ENCODE peak calls at places on chromosomes 7 and 10, in six cellular contexts. One of them, this sample, is unnamed.
A peak's percentile ranks its signal among the peaks of the same experiment; 100 is the strongest.

GRCh38 chr7:43211276-43211675 is 98.8 kb downstream of the HECW1 start:
- DNase-seq in keratinocyte: no peak
- DNase-seq in A549: peak; percentile 33
- DNase-seq in endothelial cell of umbilical vein: no peak
- DNase-seq in colonic mucosa: no peak
- DNase-seq in tibial artery: no peak
- DNase-seq in this sample: no peak

GRCh38 chr10:971150-971542 is 17.1 kb upstream of the GTPBP4 start:
- DNase-seq in A549: no peak
- DNase-seq in endothelial cell of umbilical vein: no peak
- DNase-seq in colonic mucosa: no peak
- DNase-seq in tibial artery: peak; percentile 55
- DNase-seq in keratinocyte: no peak
- DNase-seq in this sample: no peak

GRCh38 chr7:80054356-80054755 is 80.3 kb upstream of the GNAI1 start:
- DNase-seq in keratinocyte: no peak
- DNase-seq in tibial artery: no peak
- DNase-seq in endothelial cell of umbilical vein: no peak
- DNase-seq in colonic mucosa: no peak
- DNase-seq in A549: no peak
- DNase-seq in this sample: no peak

GRCh38 chr10:110992011-110992800 is 72.8 kb downstream of the SHOC2 start:
- DNase-seq in endothelial cell of umbilical vein: no peak
- DNase-seq in colonic mucosa: no peak
- DNase-seq in keratinocyte: no peak
- DNase-seq in tibial artery: no peak
- DNase-seq in A549: no peak
- DNase-seq in this sample: no peak

GRCh38 chr7:106501605-106502580 is 159.1 kb downstream of the CCDC71L start:
- DNase-seq in colonic mucosa: no peak
- DNase-seq in endothelial cell of umbilical vein: no peak
- DNase-seq in tibial artery: no peak
- DNase-seq in keratinocyte: no peak
- DNase-seq in A549: no peak
- DNase-seq in this sample: no peak

GRCh38 chr7:69942557-69942956 is 344.3 kb downstream of the AUTS2 start:
- DNase-seq in A549: no peak
- DNase-seq in colonic mucosa: no peak
- DNase-seq in endothelial cell of umbilical vein: no peak
- DNase-seq in tibial artery: no peak
- DNase-seq in keratinocyte: no peak
- DNase-seq in this sample: no peak

GRCh38 chr7:7971308-7972040 is 2.9 kb downstream of the GLCCI1 start:
- DNase-seq in endothelial cell of umbilical vein: no peak
- DNase-seq in A549: no peak
- DNase-seq in colonic mucosa: no peak
- DNase-seq in tibial artery: no peak
- DNase-seq in keratinocyte: no peak
- DNase-seq in this sample: no peak

GRCh38 chr7:47485640-47486435 is 96.1 kb downstream of the TNS3 start:
- DNase-seq in keratinocyte: no peak
- DNase-seq in tibial artery: no peak
- DNase-seq in endothelial cell of umbilical vein: no peak
- DNase-seq in A549: peak; percentile 42
- DNase-seq in colonic mucosa: peak; percentile 59
- DNase-seq in this sample: no peak

GRCh38 chr10:30353851-30354250 is 4.8 kb upstream of the MTPAP start:
- DNase-seq in colonic mucosa: no peak
- DNase-seq in endothelial cell of umbilical vein: no peak
- DNase-seq in keratinocyte: no peak
- DNase-seq in tibial artery: no peak
- DNase-seq in A549: no peak
- DNase-seq in this sample: no peak

GRCh38 chr10:111297351-111297848 is 220.6 kb downstream of the ADRA2A start:
- DNase-seq in colonic mucosa: no peak
- DNase-seq in endothelial cell of umbilical vein: no peak
- DNase-seq in A549: no peak
- DNase-seq in keratinocyte: no peak
- DNase-seq in tibial artery: no peak
- DNase-seq in this sample: no peak

GRCh38 chr7:43902542-43903054 is 3.8 kb downstream of the URGCP start:
- DNase-seq in A549: no peak
- DNase-seq in keratinocyte: no peak
- DNase-seq in colonic mucosa: no peak
- DNase-seq in endothelial cell of umbilical vein: no peak
- DNase-seq in tibial artery: no peak
- DNase-seq in this sample: no peak

GRCh38 chr10:64396105-64396504 is 874.9 kb downstream of the REEP3 start:
- DNase-seq in A549: no peak
- DNase-seq in tibial artery: no peak
- DNase-seq in keratinocyte: no peak
- DNase-seq in endothelial cell of umbilical vein: no peak
- DNase-seq in colonic mucosa: no peak
- DNase-seq in this sample: no peak

GRCh38 chr10:124008187-124008970 is 85.0 kb downstream of the CHST15 start:
- DNase-seq in keratinocyte: no peak
- DNase-seq in colonic mucosa: no peak
- DNase-seq in endothelial cell of umbilical vein: no peak
- DNase-seq in A549: no peak
- DNase-seq in tibial artery: peak; percentile 17
- DNase-seq in this sample: peak; percentile 15

GRCh38 chr7:1567082-1567771 is 2.6 kb downstream of the PSMG3 start:
- DNase-seq in colonic mucosa: peak; percentile 78
- DNase-seq in tibial artery: no peak
- DNase-seq in endothelial cell of umbilical vein: no peak
- DNase-seq in A549: peak; percentile 66
- DNase-seq in keratinocyte: peak; percentile 62
- DNase-seq in this sample: no peak

GRCh38 chr7:73999664-74000420 is 28.1 kb upstream of the ELN start:
- DNase-seq in endothelial cell of umbilical vein: peak; percentile 82
- DNase-seq in keratinocyte: no peak
- DNase-seq in A549: no peak
- DNase-seq in tibial artery: peak; percentile 93
- DNase-seq in colonic mucosa: no peak
- DNase-seq in this sample: no peak

GRCh38 chr7:150340024-150340749 is 1.2 kb downstream of the RARRES2 start:
- DNase-seq in A549: no peak
- DNase-seq in colonic mucosa: peak; percentile 63
- DNase-seq in tibial artery: no peak
- DNase-seq in keratinocyte: no peak
- DNase-seq in endothelial cell of umbilical vein: no peak
- DNase-seq in this sample: no peak

GRCh38 chr7:51187941-51188340 is 128.7 kb downstream of the COBL start:
- DNase-seq in A549: peak; percentile 36
- DNase-seq in colonic mucosa: no peak
- DNase-seq in keratinocyte: no peak
- DNase-seq in tibial artery: no peak
- DNase-seq in endothelial cell of umbilical vein: no peak
- DNase-seq in this sample: no peak

GRCh38 chr10:14508725-14509124 is 178.0 kb upstream of the FRMD4A start:
- DNase-seq in endothelial cell of umbilical vein: peak; percentile 63
- DNase-seq in keratinocyte: no peak
- DNase-seq in colonic mucosa: no peak
- DNase-seq in tibial artery: peak; percentile 63
- DNase-seq in A549: no peak
- DNase-seq in this sample: no peak

GRCh38 chr10:33010132-33011037 is 52.4 kb upstream of the ITGB1 start:
- DNase-seq in A549: peak; percentile 98
- DNase-seq in tibial artery: no peak
- DNase-seq in endothelial cell of umbilical vein: peak; percentile 37
- DNase-seq in keratinocyte: peak; percentile 65
- DNase-seq in colonic mucosa: no peak
- DNase-seq in this sample: no peak

GRCh38 chr7:2495402-2496309 is 19.5 kb upstream of the GRIFIN start:
- DNase-seq in keratinocyte: no peak
- DNase-seq in endothelial cell of umbilical vein: no peak
- DNase-seq in tibial artery: no peak
- DNase-seq in A549: no peak
- DNase-seq in colonic mucosa: no peak
- DNase-seq in this sample: no peak

GRCh38 chr10:43235070-43235900 is 31.6 kb downstream of the RASGEF1A start:
- DNase-seq in endothelial cell of umbilical vein: no peak
- DNase-seq in colonic mucosa: no peak
- DNase-seq in keratinocyte: no peak
- DNase-seq in A549: no peak
- DNase-seq in tibial artery: peak; percentile 15
- DNase-seq in this sample: no peak

GRCh38 chr10:48692748-48693147 is 8.1 kb downstream of the WDFY4 start:
- DNase-seq in A549: no peak
- DNase-seq in colonic mucosa: no peak
- DNase-seq in tibial artery: no peak
- DNase-seq in endothelial cell of umbilical vein: no peak
- DNase-seq in keratinocyte: no peak
- DNase-seq in this sample: no peak

GRCh38 chr10:57169597-57169996 is 808.5 kb upstream of the ZWINT start:
- DNase-seq in endothelial cell of umbilical vein: no peak
- DNase-seq in keratinocyte: no peak
- DNase-seq in colonic mucosa: no peak
- DNase-seq in tibial artery: no peak
- DNase-seq in A549: no peak
- DNase-seq in this sample: no peak

GRCh38 chr10:118734477-118734876 is 20.3 kb downstream of the CACUL1 start:
- DNase-seq in tibial artery: no peak
- DNase-seq in endothelial cell of umbilical vein: no peak
- DNase-seq in keratinocyte: no peak
- DNase-seq in colonic mucosa: no peak
- DNase-seq in A549: no peak
- DNase-seq in this sample: no peak
- TF ChIP-seq CTCF in tibial artery: no peak
- TF ChIP-seq CTCF in endothelial cell of umbilical vein: no peak
- TF ChIP-seq CTCF in keratinocyte: no peak
- TF ChIP-seq CTCF in colonic mucosa: no peak
- TF ChIP-seq CTCF in A549: peak; percentile 47
- TF ChIP-seq CTCF in this sample: peak; percentile 29

GRCh38 chr10:131816941-131817700 is 83.7 kb upstream of the PPP2R2D start:
- DNase-seq in A549: no peak
- DNase-seq in colonic mucosa: peak; percentile 6
- DNase-seq in endothelial cell of umbilical vein: no peak
- DNase-seq in tibial artery: no peak
- DNase-seq in keratinocyte: no peak
- DNase-seq in this sample: no peak

GRCh38 chr10:131820626-131821025 is 80.2 kb upstream of the PPP2R2D start:
- DNase-seq in keratinocyte: no peak
- DNase-seq in endothelial cell of umbilical vein: no peak
- DNase-seq in A549: no peak
- DNase-seq in tibial artery: no peak
- DNase-seq in colonic mucosa: peak; percentile 7
- DNase-seq in this sample: no peak

GRCh38 chr10:131819241-131820072 is 81.4 kb upstream of the PPP2R2D start:
- DNase-seq in keratinocyte: no peak
- DNase-seq in A549: no peak
- DNase-seq in colonic mucosa: peak; percentile 6
- DNase-seq in tibial artery: no peak
- DNase-seq in endothelial cell of umbilical vein: no peak
- DNase-seq in this sample: no peak

GRCh38 chr10:131817866-131818509 is 82.8 kb upstream of the PPP2R2D start:
- DNase-seq in A549: no peak
- DNase-seq in colonic mucosa: peak; percentile 6
- DNase-seq in tibial artery: no peak
- DNase-seq in keratinocyte: no peak
- DNase-seq in endothelial cell of umbilical vein: no peak
- DNase-seq in this sample: no peak

DNA sequence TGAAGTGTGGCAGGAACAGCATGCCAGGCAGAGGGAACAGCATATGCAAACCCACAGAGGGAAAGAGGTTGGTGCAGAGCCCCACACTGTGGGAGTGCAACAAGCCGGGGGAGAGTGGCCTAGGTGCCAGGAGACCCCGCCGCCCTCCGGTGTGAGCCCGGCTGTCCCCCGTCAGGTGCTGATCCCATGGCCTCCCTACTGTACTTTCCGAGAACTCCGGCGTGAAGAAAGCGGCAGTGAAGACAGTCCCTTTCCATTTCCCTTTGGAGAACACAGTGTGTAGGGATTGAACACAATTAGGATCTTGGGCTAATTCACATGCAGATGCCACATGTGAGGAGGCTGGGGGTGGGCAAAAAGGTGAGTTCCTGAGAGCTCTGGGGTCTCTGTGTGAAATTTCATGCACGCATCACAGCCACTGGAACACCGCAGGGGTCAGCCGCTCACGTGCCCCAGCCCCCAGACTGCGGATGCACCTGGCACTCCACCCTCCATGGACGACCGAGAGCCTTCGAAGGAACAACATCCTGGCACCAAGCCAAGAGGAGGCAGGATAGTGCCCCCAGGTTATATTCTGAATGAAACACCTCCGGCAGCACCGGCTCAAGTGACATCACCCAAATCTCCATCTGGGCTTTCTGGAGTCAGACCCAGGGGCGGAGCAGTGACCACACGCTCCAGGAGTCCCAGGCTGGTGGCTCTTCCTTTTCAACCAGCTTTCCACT is 82.1 kb upstream of the PPP2R2D start:
- DNase-seq in keratinocyte: no peak
- DNase-seq in endothelial cell of umbilical vein: no peak
- DNase-seq in colonic mucosa: peak; percentile 11
- DNase-seq in A549: no peak
- DNase-seq in tibial artery: no peak
- DNase-seq in this sample: no peak
- H3K9me3 ChIP-seq in keratinocyte: no peaks in the 10 kb centered on the region
- H3K9me3 ChIP-seq in endothelial cell of umbilical vein: no peaks in the 10 kb centered on the region
- H3K9me3 ChIP-seq in colonic mucosa: no peaks in the 10 kb centered on the region
- H3K9me3 ChIP-seq in A549: no peaks in the 10 kb centered on the region
- H3K9me3 ChIP-seq in tibial artery: no peaks in the 10 kb centered on the region
- H3K9me3 ChIP-seq in this sample: no peaks in the 10 kb centered on the region

GRCh38 chr10:96324447-96324846 is 20.2 kb downstream of the DNTT start:
- DNase-seq in A549: no peak
- DNase-seq in tibial artery: no peak
- DNase-seq in keratinocyte: no peak
- DNase-seq in colonic mucosa: no peak
- DNase-seq in endothelial cell of umbilical vein: no peak
- DNase-seq in this sample: no peak
- TF ChIP-seq CTCF in A549: no peak
- TF ChIP-seq CTCF in tibial artery: no peak
- TF ChIP-seq CTCF in keratinocyte: no peak
- TF ChIP-seq CTCF in colonic mucosa: no peak
- TF ChIP-seq CTCF in endothelial cell of umbilical vein: no peak
- TF ChIP-seq CTCF in this sample: no peak

DNA sequence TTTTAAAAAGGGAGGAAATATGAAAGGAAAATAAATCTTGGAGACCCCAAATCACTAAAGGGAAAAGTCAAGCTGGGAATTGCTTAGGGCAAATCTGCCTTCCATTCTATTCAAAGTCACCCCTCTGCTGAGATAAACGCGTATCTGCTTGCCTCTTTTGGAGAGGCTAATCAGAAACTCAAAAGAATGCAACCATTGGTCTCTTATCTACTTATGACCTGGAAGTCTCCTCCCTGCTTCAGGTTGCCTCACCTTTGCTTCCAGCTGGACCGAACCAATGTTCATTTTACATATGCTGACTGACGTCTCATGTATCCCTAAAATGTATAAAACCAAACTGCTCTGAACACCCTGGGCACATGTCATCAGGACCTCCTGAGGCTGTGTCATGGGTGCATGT is 14.7 kb downstream of the ATAD1 start:
- DNase-seq in colonic mucosa: no peak
- DNase-seq in keratinocyte: no peak
- DNase-seq in endothelial cell of umbilical vein: no peak
- DNase-seq in tibial artery: no peak
- DNase-seq in A549: no peak
- DNase-seq in this sample: no peak
- H3K9me3 ChIP-seq in colonic mucosa: no peaks in the 10 kb centered on the region
- H3K9me3 ChIP-seq in keratinocyte: no peaks in the 10 kb centered on the region
- H3K9me3 ChIP-seq in endothelial cell of umbilical vein: no peaks in the 10 kb centered on the region
- H3K9me3 ChIP-seq in tibial artery: no peaks in the 10 kb centered on the region
- H3K9me3 ChIP-seq in A549: no peaks in the 10 kb centered on the region
- H3K9me3 ChIP-seq in this sample: peaks cover 10% of the 10 kb centered on the region